ENCODE peak calls at places on chromosomes 2 and 18, in six cellular contexts. P is stimulated activated CD8-positive, alpha-beta memory T cell treated with anti-CD3 and anti-CD28 coated beads, Interleukin-12 subunit alpha, Interleukin-12 subunit beta, amount 100 ng/mL, for 1 hour; Y is NCI-H146; M is activated CD8-positive, alpha-beta memory T cell treated with anti-CD3 and anti-CD28 coated beads for 24 hours; J is epithelial cell of esophagus; O is T-cell. F is an unnamed sample.

GRCh38 chr2:231936491-231936890 is 10.3 kb upstream of the NPPC start:
- DNase-seq in P (no peak), Y (no peak), M (no peak), J (peak; percentile 19), O (no peak), F (no peak)

GRCh38 chr18:74836296-74837139 is 238.8 kb downstream of the ZNF407 start:
- DNase-seq in P (no peak), Y (peak; percentile 95), M (no peak), J (peak; percentile 48), O (no peak), F (peak; percentile 25)

GRCh38 chr2:118239284-118239683 is 151.0 kb downstream of the INSIG2 start:
- DNase-seq in P (no peak), Y (no peak), M (no peak), J (no peak), O (no peak), F (no peak)

GRCh38 chr2:167140767-167141166 is 252.5 kb downstream of the XIRP2 start:
- DNase-seq in P (no peak), Y (no peak), M (no peak), J (peak; percentile 97), O (no peak), F (no peak)

GRCh38 chr2:223735035-223735640 is 102.2 kb downstream of the AP1S3 start:
- DNase-seq in P (no peak), Y (no peak), M (no peak), J (peak; percentile 39), O (no peak), F (no peak)

GRCh38 chr2:231557571-231558217 is 27.4 kb upstream of the NMUR1 start:
- DNase-seq in P (peak; percentile 19), Y (peak; percentile 46), M (peak; percentile 74), J (peak; percentile 76), O (peak; percentile 37), F (peak; percentile 62)

GRCh38 chr2:237060518-237061312 is 25.0 kb upstream of the COPS8 start:
- DNase-seq in P (no peak), Y (peak; percentile 40), M (no peak), J (peak; percentile 74), O (no peak), F (no peak)

GRCh38 chr2:48849770-48850169 is 94.2 kb upstream of the LHCGR start:
- DNase-seq in P (no peak), Y (no peak), M (no peak), J (peak; percentile 81), O (no peak), F (no peak)

GRCh38 chr2:85053802-85054201 is 79.4 kb upstream of the TCF7L1 start:
- DNase-seq in P (no peak), Y (no peak), M (no peak), J (peak; percentile 90), O (no peak), F (no peak)

GRCh38 chr2:25982273-25982967 is at the start of gene KIF3C:
- DNase-seq in P (peak; percentile 61), Y (peak; percentile 87), M (peak; percentile 89), J (peak; percentile 68), O (peak; percentile 62), F (peak; percentile 71)

GRCh38 chr2:223995569-223995968 is 38.3 kb downstream of the MRPL44 start:
- DNase-seq in P (no peak), Y (no peak), M (no peak), J (peak; percentile 84), O (no peak), F (no peak)

GRCh38 chr2:23617817-23618216 is 232.8 kb downstream of the KLHL29 start:
- DNase-seq in P (no peak), Y (no peak), M (no peak), J (no peak), O (no peak), F (no peak)

GRCh38 chr2:230650585-230651137 is 62.0 kb upstream of the CAB39 start:
- DNase-seq in P (no peak), Y (peak; percentile 47), M (no peak), J (no peak), O (no peak), F (no peak)

GRCh38 chr2:217824223-217824622 is 178.6 kb downstream of the TNS1 start:
- DNase-seq in P (no peak), Y (no peak), M (no peak), J (no peak), O (no peak), F (peak; percentile 28)

GRCh38 chr2:136251777-136252477 is 134.0 kb upstream of the CXCR4 start:
- DNase-seq in P (no peak), Y (no peak), M (no peak), J (no peak), O (no peak), F (no peak)

GRCh38 chr2:10900216-10901109 is 11.3 kb upstream of the KCNF1 start:
- DNase-seq in P (no peak), Y (peak; percentile 42), M (no peak), J (peak; percentile 46), O (no peak), F (no peak)

GRCh38 chr18:11862468-11863137 is 11.4 kb downstream of the CHMP1B start:
- DNase-seq in P (no peak), Y (no peak), M (no peak), J (no peak), O (no peak), F (no peak)

GRCh38 chr2:211901226-211901625 is 637.4 kb downstream of the ERBB4 start:
- DNase-seq in P (no peak), Y (peak; percentile 81), M (no peak), J (no peak), O (no peak), F (no peak)

GRCh38 chr2:25375371-25375988 is 33.8 kb upstream of the DNMT3A start:
- DNase-seq in P (no peak), Y (no peak), M (peak; percentile 58), J (no peak), O (no peak), F (no peak)

GRCh38 chr2:12675801-12676200 is 40.9 kb upstream of the TRIB2 start:
- DNase-seq in P (no peak), Y (no peak), M (no peak), J (no peak), O (no peak), F (no peak)

GRCh38 chr2:128505150-128505490 is 186.5 kb upstream of the HS6ST1 start:
- DNase-seq in P (no peak), Y (peak; percentile 24), M (no peak), J (no peak), O (no peak), F (no peak)